ENCODE peak calls at places on chromosome 7, in seven cellular contexts. One of them, this sample, is unnamed.

GRCh38 chr7:43302211-43302711 is 189.8 kb downstream of the HECW1 start:
- DNase-seq in neuronal stem cell: no peak
- DNase-seq in H1: no peak
- DNase-seq in dermis microvascular lymphatic vessel endothelial cell: no peak
- DNase-seq in astrocyte of the spinal cord: peak; percentile 94
- DNase-seq in GM23248: peak; percentile 30
- DNase-seq in ELR: peak; percentile 64
- DNase-seq in this sample: no peak

GRCh38 chr7:27419581-27420177 is 177.1 kb downstream of the EVX1 start:
- DNase-seq in neuronal stem cell: no peak
- DNase-seq in H1: no peak
- DNase-seq in dermis microvascular lymphatic vessel endothelial cell: no peak
- DNase-seq in astrocyte of the spinal cord: no peak
- DNase-seq in GM23248: no peak
- DNase-seq in ELR: peak; percentile 18
- DNase-seq in this sample: no peak

GRCh38 chr7:35596061-35596460 is 98.9 kb downstream of the HERPUD2 start:
- DNase-seq in neuronal stem cell: no peak
- DNase-seq in H1: no peak
- DNase-seq in dermis microvascular lymphatic vessel endothelial cell: no peak
- DNase-seq in astrocyte of the spinal cord: peak; percentile 70
- DNase-seq in GM23248: peak; percentile 43
- DNase-seq in ELR: peak; percentile 60
- DNase-seq in this sample: no peak

GRCh38 chr7:70696139-70696782 is 435.7 kb upstream of the GALNT17 start:
- DNase-seq in neuronal stem cell: peak; percentile 24
- DNase-seq in H1: no peak
- DNase-seq in dermis microvascular lymphatic vessel endothelial cell: no peak
- DNase-seq in astrocyte of the spinal cord: peak; percentile 59
- DNase-seq in GM23248: peak; percentile 57
- DNase-seq in ELR: peak; percentile 69
- DNase-seq in this sample: no peak

GRCh38 chr7:92409357-92409756 is 37.9 kb upstream of the GATAD1 start:
- DNase-seq in neuronal stem cell: no peak
- DNase-seq in H1: no peak
- DNase-seq in dermis microvascular lymphatic vessel endothelial cell: no peak
- DNase-seq in astrocyte of the spinal cord: no peak
- DNase-seq in GM23248: no peak
- DNase-seq in ELR: no peak
- DNase-seq in this sample: no peak

GRCh38 chr7:139720705-139721231 is 57.0 kb downstream of the HIPK2 start:
- DNase-seq in neuronal stem cell: no peak
- DNase-seq in H1: no peak
- DNase-seq in dermis microvascular lymphatic vessel endothelial cell: peak; percentile 87
- DNase-seq in astrocyte of the spinal cord: peak; percentile 56
- DNase-seq in GM23248: peak; percentile 80
- DNase-seq in ELR: peak; percentile 47
- DNase-seq in this sample: no peak

GRCh38 chr7:131948434-131949053 is 392.1 kb upstream of the PODXL start:
- DNase-seq in neuronal stem cell: no peak
- DNase-seq in H1: no peak
- DNase-seq in dermis microvascular lymphatic vessel endothelial cell: no peak
- DNase-seq in astrocyte of the spinal cord: no peak
- DNase-seq in GM23248: peak; percentile 55
- DNase-seq in ELR: peak; percentile 8
- DNase-seq in this sample: peak; percentile 40

GRCh38 chr7:158771-159170 is 33.6 kb upstream of the FAM20C start:
- DNase-seq in neuronal stem cell: no peak
- DNase-seq in H1: no peak
- DNase-seq in dermis microvascular lymphatic vessel endothelial cell: no peak
- DNase-seq in astrocyte of the spinal cord: no peak
- DNase-seq in GM23248: no peak
- DNase-seq in ELR: no peak
- DNase-seq in this sample: no peak